ENCODE peak calls at places on chromosomes 12 and 14, in seven cellular contexts. J is H9; F is NCI-H2081; V is glomerular endothelial cell; Q is stimulated activated CD4-positive, alpha-beta T cell treated with anti-CD3 and anti-CD28 coated beads, Interleukin-12 subunit alpha, Interleukin-12 subunit beta, amount 100 ng/mL, for 4 hours; A is occipital lobe; D is activated T-helper 1 cell treated with anti-CD3 and anti-CD28 coated beads, Interleukin-12 subunit alpha, Interleukin-12 subunit beta, Interleukin-2, Interleukin-4 antibody, amounts not matched to agents 30 ng/mL and 10 ng/mL and 1 ng/mL, durations not matched to agents 14 hours and 24 hours and 36 hours. S is an unnamed sample.
A peak's percentile ranks its signal among the peaks of the same experiment; 100 is the strongest.

GRCh38 chr12:74412607-74413230 is 124.9 kb upstream of the ATXN7L3B start:
- DNase-seq in J (no peak), F (no peak), V (no peak), Q (no peak), A (no peak), D (no peak), S (peak; percentile 48)

GRCh38 chr14:100640481-100641273 is 53.5 kb upstream of the BEGAIN start:
- DNase-seq in J (no peak), F (no peak), V (no peak), Q (peak; percentile 45), A (no peak), D (peak; percentile 79), S (no peak)

GRCh38 chr12:66596189-66596588 is 82.7 kb downstream of the GRIP1 start:
- DNase-seq in J (no peak), F (no peak), V (peak; percentile 10), Q (no peak), A (no peak), D (no peak), S (no peak)

GRCh38 chr14:99363616-99364290 is 91.8 kb upstream of the BCL11B start:
- DNase-seq in J (peak; percentile 63), F (no peak), V (no peak), Q (no peak), A (no peak), D (no peak), S (peak; percentile 44)

GRCh38 chr14:100618763-100619320 is 31.6 kb upstream of the BEGAIN start:
- DNase-seq in J (no peak), F (no peak), V (no peak), Q (no peak), A (no peak), D (no peak), S (no peak)

GRCh38 chr12:9787340-9787737 is 26.6 kb upstream of the CD69 start:
- DNase-seq in J (no peak), F (no peak), V (no peak), Q (no peak), A (no peak), D (no peak), S (no peak)

GRCh38 chr12:90945070-90945649 is 9.8 kb downstream of the CCER1 start:
- DNase-seq in J (no peak), F (peak; percentile 41), V (no peak), Q (no peak), A (no peak), D (no peak), S (peak; percentile 20)

GRCh38 chr14:76007852-76008251 is 22.3 kb downstream of the IFT43 start:
- DNase-seq in J (no peak), F (no peak), V (no peak), Q (no peak), A (no peak), D (no peak), S (no peak)

GRCh38 chr12:6376079-6376941 is 947 bp upstream of the SCNN1A start:
- DNase-seq in J (peak; percentile 83), F (no peak), V (no peak), Q (no peak), A (no peak), D (no peak), S (peak; percentile 88)

GRCh38 chr12:12172106-12172511 is 94.7 kb downstream of the LRP6 start:
- DNase-seq in J (no peak), F (no peak), V (no peak), Q (no peak), A (no peak), D (peak; percentile 12), S (no peak)

GRCh38 chr12:99984271-99985128 is at the start of gene ANKS1B:
- DNase-seq in J (peak; percentile 79), F (peak; percentile 76), V (no peak), Q (peak; percentile 3), A (peak; percentile 53), D (no peak), S (peak; percentile 79)

GRCh38 chr12:75892779-75893408 is 138.7 kb downstream of the PHLDA1 start:
- DNase-seq in J (no peak), F (no peak), V (no peak), Q (no peak), A (no peak), D (no peak), S (no peak)

GRCh38 chr12:49368240-49368600 is 958 bp downstream of the SPATS2 start:
- DNase-seq in J (no peak), F (no peak), V (no peak), Q (no peak), A (no peak), D (no peak), S (no peak)

GRCh38 chr14:29463727-29464370 is 463.8 kb downstream of the PRKD1 start:
- DNase-seq in J (no peak), F (peak; percentile 12), V (no peak), Q (no peak), A (no peak), D (no peak), S (peak; percentile 20)

GRCh38 chr12:45244561-45245348 is 28.9 kb downstream of the ANO6 start:
- DNase-seq in J (no peak), F (no peak), V (no peak), Q (no peak), A (no peak), D (no peak), S (peak; percentile 39)

GRCh38 chr12:8644345-8645248 is 18.0 kb downstream of the MFAP5 start:
- DNase-seq in J (no peak), F (no peak), V (no peak), Q (peak; percentile 25), A (no peak), D (peak; percentile 60), S (no peak)

GRCh38 chr12:88111074-88111652 is 30.7 kb downstream of the CEP290 start:
- DNase-seq in J (no peak), F (peak; percentile 46), V (peak; percentile 31), Q (no peak), A (no peak), D (no peak), S (peak; percentile 57)

GRCh38 chr14:105249175-105250007 is 1.1 kb downstream of the BTBD6 start:
- DNase-seq in J (peak; percentile 31), F (no peak), V (no peak), Q (no peak), A (no peak), D (no peak), S (peak; percentile 52)

GRCh38 chr14:68977741-68978549 is 1.2 kb downstream of the ACTN1 start:
- DNase-seq in J (peak; percentile 73), F (peak; percentile 36), V (no peak), Q (peak; percentile 41), A (no peak), D (peak; percentile 40), S (peak; percentile 80)

GRCh38 chr12:3122841-3123678 is 45.9 kb downstream of the TSPAN9 start:
- DNase-seq in J (peak; percentile 54), F (peak; percentile 50), V (peak; percentile 84), Q (no peak), A (no peak), D (no peak), S (peak; percentile 47)

GRCh38 chr14:104335611-104336010 is 197.2 kb downstream of the KIF26A start:
- DNase-seq in J (peak; percentile 19), F (no peak), V (no peak), Q (no peak), A (no peak), D (no peak), S (no peak)

GRCh38 chr12:104314242-104314614 is 10.7 kb downstream of the EID3 start:
- DNase-seq in J (no peak), F (no peak), V (no peak), Q (no peak), A (no peak), D (no peak), S (no peak)

GRCh38 chr12:71472441-71472911 is 32.9 kb downstream of the LGR5 start:
- DNase-seq in J (no peak), F (no peak), V (no peak), Q (no peak), A (no peak), D (no peak), S (no peak)

GRCh38 chr12:54222609-54223008 is 33.8 kb upstream of the SMUG1 start:
- DNase-seq in J (no peak), F (no peak), V (no peak), Q (no peak), A (no peak), D (no peak), S (no peak)

S was measured in GM23338.